ENCODE peak calls at places on chromosomes 11 and 22, in four cellular contexts. D is stimulated activated CD8-positive, alpha-beta memory T cell treated with anti-CD3 and anti-CD28 coated beads, Interleukin-7, amount 100 ng/mL, for 1 hour; P is stimulated activated CD4-positive, alpha-beta T cell treated with anti-CD3 and anti-CD28 coated beads, Interleukin-1b, Interleukin-23, amount 100 ng/mL, for 4 hours; E is AG09319. I is an unnamed sample.

GRCh38 chr22:44389926-44390925 is 77.5 kb upstream of the SHISAL1 start:
- DNase-seq in D (no peak), P (no peak), E (no peak), I (no peak)

GRCh38 chr11:126702165-126702738 is 298.3 kb downstream of the KIRREL3 start:
- DNase-seq in D (no peak), P (no peak), E (no peak), I (no peak)

GRCh38 chr11:128488471-128488870 is 98.9 kb downstream of the ETS1 start:
- DNase-seq in D (no peak), P (no peak), E (peak; percentile 72), I (no peak)

GRCh38 chr11:726278-726915 is 20.4 kb downstream of the EPS8L2 start:
- DNase-seq in D (no peak), P (no peak), E (no peak), I (no peak)

GRCh38 chr11:99422581-99423434 is 402.1 kb downstream of the CNTN5 start:
- DNase-seq in D (no peak), P (no peak), E (no peak), I (no peak)

GRCh38 chr11:106047636-106048035 is 25.6 kb upstream of the MSANTD4 start:
- DNase-seq in D (no peak), P (no peak), E (no peak), I (no peak)

GRCh38 chr11:21567628-21568290 is 625.1 kb upstream of the ANO5 start:
- DNase-seq in D (no peak), P (no peak), E (no peak), I (no peak)

GRCh38 chr11:112519749-112520148 is 259.1 kb upstream of the PLET1 start:
- DNase-seq in D (no peak), P (no peak), E (no peak), I (no peak)

GRCh38 chr22:41762980-41763779 is 37.3 kb upstream of the CCDC134 start:
- DNase-seq in D (no peak), P (no peak), E (no peak), I (no peak)

GRCh38 chr11:16326679-16327297 is 29.6 kb downstream of the SOX6 start:
- DNase-seq in D (no peak), P (no peak), E (no peak), I (peak; percentile 58)

GRCh38 chr11:72243567-72244316 is at the start of gene PHOX2A:
- DNase-seq in D (no peak), P (no peak), E (no peak), I (no peak)

GRCh38 chr11:125141686-125142535 is 22.6 kb upstream of the PKNOX2 start:
- DNase-seq in D (peak; percentile 52), P (peak; percentile 57), E (no peak), I (no peak)

GRCh38 chr11:101442171-101442570 is 141.6 kb downstream of the TRPC6 start:
- DNase-seq in D (no peak), P (no peak), E (no peak), I (peak; percentile 52)

GRCh38 chr22:25403284-25403606 is 161.2 kb upstream of the GRK3 start:
- DNase-seq in D (no peak), P (no peak), E (no peak), I (no peak)

GRCh38 chr11:33373636-33374035 is 116.5 kb downstream of the HIPK3 start:
- DNase-seq in D (no peak), P (no peak), E (no peak), I (no peak)

GRCh38 chr11:65440831-65441499 is 18.4 kb downstream of the NEAT1 start:
- DNase-seq in D (no peak), P (no peak), E (no peak), I (no peak)

GRCh38 chr11:83831929-83832328 is 545.8 kb upstream of the CCDC90B start:
- DNase-seq in D (no peak), P (no peak), E (no peak), I (no peak)